ENCODE peak calls at places on chromosome 22, in five cellular contexts. One of them, this sample, is unnamed.
A peak's percentile ranks its signal among the peaks of the same experiment; 100 is the strongest.

GRCh38 chr22:39906207-39906606 is 5.3 kb downstream of the GRAP2 start:
- DNase-seq in gastrocnemius medialis: no peak
- DNase-seq in osteocyte: no peak
- DNase-seq in NCI-H1436: no peak
- DNase-seq in stimulated activated CD4-positive, alpha-beta T cell treated with anti-CD3 and anti-CD28 coated beads, Interleukin-15, amount 100 ng/mL, for 48 hours: no peak
- DNase-seq in this sample: no peak

GRCh38 chr22:40678493-40679248 is 613 bp upstream of the MCHR1 start:
- DNase-seq in osteocyte: no peak
- DNase-seq in stimulated activated CD4-positive, alpha-beta T cell treated with anti-CD3 and anti-CD28 coated beads, Interleukin-15, amount 100 ng/mL, for 48 hours: no peak
- DNase-seq in gastrocnemius medialis: no peak
- DNase-seq in NCI-H1436: no peak
- DNase-seq in this sample: no peak

GRCh38 chr22:37197451-37198289 is 9.6 kb upstream of the C1QTNF6 start:
- DNase-seq in NCI-H1436: no peak
- DNase-seq in gastrocnemius medialis: peak; percentile 89
- DNase-seq in stimulated activated CD4-positive, alpha-beta T cell treated with anti-CD3 and anti-CD28 coated beads, Interleukin-15, amount 100 ng/mL, for 48 hours: no peak
- DNase-seq in osteocyte: no peak
- DNase-seq in this sample: no peak

GRCh38 chr22:44109417-44109816 is 71.3 kb upstream of the PARVG start:
- DNase-seq in gastrocnemius medialis: no peak
- DNase-seq in stimulated activated CD4-positive, alpha-beta T cell treated with anti-CD3 and anti-CD28 coated beads, Interleukin-15, amount 100 ng/mL, for 48 hours: no peak
- DNase-seq in NCI-H1436: no peak
- DNase-seq in osteocyte: no peak
- DNase-seq in this sample: no peak

GRCh38 chr22:35621446-35621845 is 4.3 kb upstream of the MB start:
- DNase-seq in gastrocnemius medialis: no peak
- DNase-seq in NCI-H1436: no peak
- DNase-seq in osteocyte: no peak
- DNase-seq in stimulated activated CD4-positive, alpha-beta T cell treated with anti-CD3 and anti-CD28 coated beads, Interleukin-15, amount 100 ng/mL, for 48 hours: no peak
- DNase-seq in this sample: no peak

GRCh38 chr22:22834204-22834603 is 53.4 kb upstream of the IGLL5 start:
- DNase-seq in stimulated activated CD4-positive, alpha-beta T cell treated with anti-CD3 and anti-CD28 coated beads, Interleukin-15, amount 100 ng/mL, for 48 hours: no peak
- DNase-seq in NCI-H1436: no peak
- DNase-seq in gastrocnemius medialis: no peak
- DNase-seq in osteocyte: no peak
- DNase-seq in this sample: no peak

GRCh38 chr22:48474881-48475280 is 1352.8 kb downstream of the BRD1 start:
- DNase-seq in stimulated activated CD4-positive, alpha-beta T cell treated with anti-CD3 and anti-CD28 coated beads, Interleukin-15, amount 100 ng/mL, for 48 hours: no peak
- DNase-seq in gastrocnemius medialis: no peak
- DNase-seq in NCI-H1436: no peak
- DNase-seq in osteocyte: peak; percentile 72
- DNase-seq in this sample: no peak

GRCh38 chr22:20956258-20957117 is 10.6 kb upstream of the AIFM3 start:
- DNase-seq in NCI-H1436: no peak
- DNase-seq in stimulated activated CD4-positive, alpha-beta T cell treated with anti-CD3 and anti-CD28 coated beads, Interleukin-15, amount 100 ng/mL, for 48 hours: no peak
- DNase-seq in gastrocnemius medialis: no peak
- DNase-seq in osteocyte: no peak
- DNase-seq in this sample: peak; percentile 61

GRCh38 chr22:21981874-21982273 is 713 bp downstream of the TOP3B start:
- DNase-seq in gastrocnemius medialis: peak; percentile 32
- DNase-seq in NCI-H1436: no peak
- DNase-seq in stimulated activated CD4-positive, alpha-beta T cell treated with anti-CD3 and anti-CD28 coated beads, Interleukin-15, amount 100 ng/mL, for 48 hours: no peak
- DNase-seq in osteocyte: no peak
- DNase-seq in this sample: no peak

GRCh38 chr22:23530766-23531282 is 49.3 kb downstream of the IGLL1 start:
- DNase-seq in NCI-H1436: no peak
- DNase-seq in stimulated activated CD4-positive, alpha-beta T cell treated with anti-CD3 and anti-CD28 coated beads, Interleukin-15, amount 100 ng/mL, for 48 hours: no peak
- DNase-seq in osteocyte: no peak
- DNase-seq in gastrocnemius medialis: no peak
- DNase-seq in this sample: no peak

GRCh38 chr22:22931557-22932270 is 44.1 kb downstream of the IGLL5 start:
- DNase-seq in NCI-H1436: no peak
- DNase-seq in stimulated activated CD4-positive, alpha-beta T cell treated with anti-CD3 and anti-CD28 coated beads, Interleukin-15, amount 100 ng/mL, for 48 hours: no peak
- DNase-seq in osteocyte: no peak
- DNase-seq in gastrocnemius medialis: no peak
- DNase-seq in this sample: no peak

GRCh38 chr22:44996648-44997047 is 13.2 kb downstream of the PHF21B start:
- DNase-seq in stimulated activated CD4-positive, alpha-beta T cell treated with anti-CD3 and anti-CD28 coated beads, Interleukin-15, amount 100 ng/mL, for 48 hours: no peak
- DNase-seq in osteocyte: no peak
- DNase-seq in NCI-H1436: no peak
- DNase-seq in gastrocnemius medialis: no peak
- DNase-seq in this sample: no peak

GRCh38 chr22:40332319-40332781 is 13.9 kb upstream of the ADSL start:
- DNase-seq in stimulated activated CD4-positive, alpha-beta T cell treated with anti-CD3 and anti-CD28 coated beads, Interleukin-15, amount 100 ng/mL, for 48 hours: no peak
- DNase-seq in gastrocnemius medialis: no peak
- DNase-seq in NCI-H1436: no peak
- DNase-seq in osteocyte: no peak
- DNase-seq in this sample: no peak

GRCh38 chr22:30878516-30879365 is 89.8 kb downstream of the MORC2 start:
- DNase-seq in stimulated activated CD4-positive, alpha-beta T cell treated with anti-CD3 and anti-CD28 coated beads, Interleukin-15, amount 100 ng/mL, for 48 hours: no peak
- DNase-seq in osteocyte: no peak
- DNase-seq in gastrocnemius medialis: no peak
- DNase-seq in NCI-H1436: no peak
- DNase-seq in this sample: no peak

GRCh38 chr22:37565830-37566229 is 5.5 kb downstream of the CDC42EP1 start:
- DNase-seq in NCI-H1436: no peak
- DNase-seq in gastrocnemius medialis: no peak
- DNase-seq in stimulated activated CD4-positive, alpha-beta T cell treated with anti-CD3 and anti-CD28 coated beads, Interleukin-15, amount 100 ng/mL, for 48 hours: no peak
- DNase-seq in osteocyte: no peak
- DNase-seq in this sample: no peak

GRCh38 chr22:29129644-29130201 is 56.9 kb downstream of the KREMEN1 start:
- DNase-seq in gastrocnemius medialis: no peak
- DNase-seq in NCI-H1436: peak; percentile 7
- DNase-seq in stimulated activated CD4-positive, alpha-beta T cell treated with anti-CD3 and anti-CD28 coated beads, Interleukin-15, amount 100 ng/mL, for 48 hours: no peak
- DNase-seq in osteocyte: no peak
- DNase-seq in this sample: no peak

GRCh38 chr22:46998346-46998745 is 235.9 kb downstream of the TBC1D22A start:
- DNase-seq in NCI-H1436: no peak
- DNase-seq in stimulated activated CD4-positive, alpha-beta T cell treated with anti-CD3 and anti-CD28 coated beads, Interleukin-15, amount 100 ng/mL, for 48 hours: no peak
- DNase-seq in gastrocnemius medialis: no peak
- DNase-seq in osteocyte: no peak
- DNase-seq in this sample: no peak

GRCh38 chr22:42959472-42960145 is 55.3 kb downstream of the PACSIN2 start:
- DNase-seq in stimulated activated CD4-positive, alpha-beta T cell treated with anti-CD3 and anti-CD28 coated beads, Interleukin-15, amount 100 ng/mL, for 48 hours: no peak
- DNase-seq in osteocyte: no peak
- DNase-seq in gastrocnemius medialis: peak; percentile 72
- DNase-seq in NCI-H1436: no peak
- DNase-seq in this sample: no peak

GRCh38 chr22:39148727-39149535 is 3.5 kb downstream of the CBX7 start:
- DNase-seq in gastrocnemius medialis: peak; percentile 71
- DNase-seq in osteocyte: no peak
- DNase-seq in stimulated activated CD4-positive, alpha-beta T cell treated with anti-CD3 and anti-CD28 coated beads, Interleukin-15, amount 100 ng/mL, for 48 hours: peak; percentile 63
- DNase-seq in NCI-H1436: no peak
- DNase-seq in this sample: peak; percentile 69

GRCh38 chr22:24134090-24134846 is 47.0 kb upstream of the SUSD2 start:
- DNase-seq in stimulated activated CD4-positive, alpha-beta T cell treated with anti-CD3 and anti-CD28 coated beads, Interleukin-15, amount 100 ng/mL, for 48 hours: peak; percentile 38
- DNase-seq in NCI-H1436: no peak
- DNase-seq in gastrocnemius medialis: no peak
- DNase-seq in osteocyte: no peak
- DNase-seq in this sample: no peak

GRCh38 chr22:17098379-17098819 is 13.6 kb downstream of the IL17RA start:
- DNase-seq in NCI-H1436: no peak
- DNase-seq in osteocyte: no peak
- DNase-seq in stimulated activated CD4-positive, alpha-beta T cell treated with anti-CD3 and anti-CD28 coated beads, Interleukin-15, amount 100 ng/mL, for 48 hours: no peak
- DNase-seq in gastrocnemius medialis: no peak
- DNase-seq in this sample: no peak

GRCh38 chr22:20131593-20131855 is at the start of gene ZDHHC8:
- DNase-seq in gastrocnemius medialis: no peak
- DNase-seq in stimulated activated CD4-positive, alpha-beta T cell treated with anti-CD3 and anti-CD28 coated beads, Interleukin-15, amount 100 ng/mL, for 48 hours: peak; percentile 16
- DNase-seq in osteocyte: no peak
- DNase-seq in NCI-H1436: no peak
- DNase-seq in this sample: no peak

GRCh38 chr22:47192651-47193437 is 430.4 kb downstream of the TBC1D22A start:
- DNase-seq in osteocyte: peak; percentile 83
- DNase-seq in NCI-H1436: no peak
- DNase-seq in gastrocnemius medialis: no peak
- DNase-seq in stimulated activated CD4-positive, alpha-beta T cell treated with anti-CD3 and anti-CD28 coated beads, Interleukin-15, amount 100 ng/mL, for 48 hours: no peak
- DNase-seq in this sample: peak; percentile 47

GRCh38 chr22:43897751-43898261 is 6.0 kb upstream of the PNPLA5 start:
- DNase-seq in NCI-H1436: no peak
- DNase-seq in stimulated activated CD4-positive, alpha-beta T cell treated with anti-CD3 and anti-CD28 coated beads, Interleukin-15, amount 100 ng/mL, for 48 hours: peak; percentile 13
- DNase-seq in gastrocnemius medialis: no peak
- DNase-seq in osteocyte: no peak
- DNase-seq in this sample: no peak

GRCh38 chr22:47310601-47311000 is 548.2 kb downstream of the TBC1D22A start:
- DNase-seq in NCI-H1436: no peak
- DNase-seq in stimulated activated CD4-positive, alpha-beta T cell treated with anti-CD3 and anti-CD28 coated beads, Interleukin-15, amount 100 ng/mL, for 48 hours: no peak
- DNase-seq in osteocyte: no peak
- DNase-seq in gastrocnemius medialis: no peak
- DNase-seq in this sample: no peak

This sample was measured in WTC11.